ENCODE peak calls at places on chromosome X, in four cellular contexts. One of them, this sample, is unnamed.

GRCh38 chrX:149032449-149032848 is 472.7 kb downstream of the IDS start:
- DNase-seq in NB4: no peak
- DNase-seq in CD4-positive, alpha-beta T cell: no peak
- DNase-seq in uterus: no peak
- DNase-seq in this sample: no peak

GRCh38 chrX:136121788-136122187 is 25.5 kb upstream of the FHL1 start:
- DNase-seq in NB4: no peak
- DNase-seq in CD4-positive, alpha-beta T cell: no peak
- DNase-seq in uterus: no peak
- DNase-seq in this sample: no peak

GRCh38 chrX:78366576-78366975 is 39.2 kb upstream of the CYSLTR1 start:
- DNase-seq in NB4: no peak
- DNase-seq in CD4-positive, alpha-beta T cell: no peak
- DNase-seq in uterus: no peak
- DNase-seq in this sample: no peak

GRCh38 chrX:96611619-96612362 is 72.9 kb upstream of the DIAPH2 start:
- DNase-seq in NB4: no peak
- DNase-seq in CD4-positive, alpha-beta T cell: no peak
- DNase-seq in uterus: no peak
- DNase-seq in this sample: no peak

GRCh38 chrX:71106427-71106826 is at the start of gene CXorf65:
- DNase-seq in NB4: peak; percentile 92
- DNase-seq in CD4-positive, alpha-beta T cell: no peak
- DNase-seq in uterus: no peak
- DNase-seq in this sample: no peak

GRCh38 chrX:15242899-15243555 is 26.9 kb downstream of the ASB9 start:
- DNase-seq in NB4: peak; percentile 45
- DNase-seq in CD4-positive, alpha-beta T cell: peak; percentile 5
- DNase-seq in uterus: no peak
- DNase-seq in this sample: peak; percentile 83

GRCh38 chrX:129759576-129760061 is 20.1 kb upstream of the SASH3 start:
- DNase-seq in NB4: peak; percentile 51
- DNase-seq in CD4-positive, alpha-beta T cell: no peak
- DNase-seq in uterus: no peak
- DNase-seq in this sample: no peak

GRCh38 chrX:43559643-43560042 is 96.5 kb upstream of the MAOA start:
- DNase-seq in NB4: peak; percentile 49
- DNase-seq in CD4-positive, alpha-beta T cell: no peak
- DNase-seq in uterus: peak; percentile 39
- DNase-seq in this sample: peak; percentile 78

GRCh38 chrX:50088645-50089044 is 112.2 kb downstream of the AKAP4 start:
- DNase-seq in NB4: no peak
- DNase-seq in CD4-positive, alpha-beta T cell: no peak
- DNase-seq in uterus: no peak
- DNase-seq in this sample: no peak